ENCODE peak calls at places on chromosomes 16 and 17, in six cellular contexts. S, V, C, A, G and F are unnamed samples.

GRCh38 chr16:31696968-31697743 is 169.5 kb downstream of the AHSP start:
- DNase-seq in S (peak; percentile 41), V (peak; percentile 73), C (no peak), A (peak; percentile 43), G (peak; percentile 64), F (no peak)

GRCh38 chr16:53198933-53199332 is 144.1 kb downstream of the CHD9 start:
- DNase-seq in S (no peak), V (no peak), C (no peak), A (no peak), G (no peak), F (no peak)

GRCh38 chr17:10837987-10838386 is at the start of gene PIRT:
- DNase-seq in S (no peak), V (no peak), C (no peak), A (no peak), G (no peak), F (no peak)

GRCh38 chr16:53756329-53756996 is 52.5 kb downstream of the FTO start:
- DNase-seq in S (no peak), V (no peak), C (no peak), A (no peak), G (peak; percentile 87), F (no peak)

GRCh38 chr17:8120520-8121443 is 2.5 kb upstream of the ALOXE3 start:
- DNase-seq in S (no peak), V (peak; percentile 90), C (peak; percentile 78), A (peak; percentile 88), G (no peak), F (no peak)

GRCh38 chr17:57496382-57496781 is 240.1 kb downstream of the MSI2 start:
- DNase-seq in S (no peak), V (no peak), C (no peak), A (no peak), G (no peak), F (no peak)

GRCh38 chr17:14201595-14201994 is 35.1 kb downstream of the CDRT15 start:
- DNase-seq in S (no peak), V (peak; percentile 24), C (no peak), A (no peak), G (no peak), F (peak; percentile 10)

GRCh38 chr17:35155246-35155645 is 7.6 kb downstream of the UNC45B start:
- DNase-seq in S (no peak), V (no peak), C (no peak), A (no peak), G (no peak), F (no peak)

GRCh38 chr16:88541109-88541508 is 29.1 kb upstream of the ZC3H18 start:
- DNase-seq in S (no peak), V (peak; percentile 0), C (no peak), A (no peak), G (no peak), F (no peak)

DNA sequence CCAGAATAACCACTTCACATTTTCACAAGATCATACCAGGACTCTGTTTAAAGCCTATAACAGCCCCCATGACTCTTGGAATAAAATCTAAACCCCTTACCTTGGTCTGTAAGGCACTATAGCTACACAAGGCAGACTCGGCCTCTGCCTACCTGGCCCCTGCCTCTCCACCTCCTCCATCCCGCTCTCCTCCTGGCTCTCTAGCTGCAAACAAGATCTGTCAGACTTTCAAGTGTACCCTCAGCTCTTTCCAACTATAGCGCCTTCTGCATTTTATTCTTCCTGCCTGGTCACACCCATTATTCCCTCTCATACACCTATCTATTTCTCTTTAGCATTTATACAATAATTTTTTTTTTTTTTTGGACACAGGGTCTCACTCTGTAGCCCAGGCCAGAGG is 8.2 kb downstream of the USP31 start:
- DNase-seq in S (no peak), V (no peak), C (no peak), A (no peak), G (no peak), F (no peak)
- H3K27ac ChIP-seq in S (no peak overlapping the region), V (no peak overlapping the region), C (no peak overlapping the region), A (no peak overlapping the region), G (peak overlapping the region; percentile 81), F (no peak overlapping the region)

GRCh38 chr17:49067163-49067562 is 65.4 kb upstream of the B4GALNT2 start:
- DNase-seq in S (no peak), V (peak; percentile 66), C (no peak), A (no peak), G (peak; percentile 49), F (no peak)
- H3K4me3 ChIP-seq in S (no peak overlapping the region), V (no peak overlapping the region), C (no peak overlapping the region), A (no peak overlapping the region), G (peak overlapping the region; percentile 61), F (no peak overlapping the region)

DNA sequence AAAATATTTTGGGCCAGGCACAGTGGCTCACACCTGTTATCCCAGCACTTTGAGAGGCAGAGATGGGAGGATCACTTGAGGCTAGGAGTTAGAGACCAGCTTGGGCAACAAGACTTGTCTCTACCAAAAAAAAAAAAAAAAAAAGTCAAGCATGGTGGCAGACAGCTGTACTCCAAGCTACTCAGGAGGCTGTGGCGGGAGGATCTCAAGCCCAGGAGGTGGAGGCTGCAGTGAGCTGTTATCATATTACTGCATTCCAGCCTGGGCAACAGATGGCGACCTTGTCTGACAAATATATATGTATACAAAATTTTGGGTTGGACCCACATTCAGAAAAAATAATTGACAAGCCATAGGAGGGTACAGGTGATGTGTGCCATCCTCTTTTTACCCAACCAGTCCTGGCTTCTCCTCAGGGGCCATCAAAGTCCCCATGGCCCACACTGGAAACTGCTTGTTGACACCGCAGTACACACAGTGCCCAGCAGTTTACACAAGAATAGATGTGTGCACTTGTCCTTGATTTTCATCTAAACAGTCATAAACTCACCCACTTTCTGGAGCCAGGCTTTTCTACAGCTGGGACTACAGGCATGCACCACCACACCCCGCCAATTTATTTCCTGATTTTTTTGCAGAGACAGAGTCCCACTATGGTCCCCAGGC is 1.7 kb downstream of the CES2 start:
- DNase-seq in S (no peak), V (no peak), C (no peak), A (no peak), G (no peak), F (no peak)
- TF ChIP-seq REST in S (no peak), V (no peak), C (no peak), A (no peak), G (no peak), F (no peak)

DNA sequence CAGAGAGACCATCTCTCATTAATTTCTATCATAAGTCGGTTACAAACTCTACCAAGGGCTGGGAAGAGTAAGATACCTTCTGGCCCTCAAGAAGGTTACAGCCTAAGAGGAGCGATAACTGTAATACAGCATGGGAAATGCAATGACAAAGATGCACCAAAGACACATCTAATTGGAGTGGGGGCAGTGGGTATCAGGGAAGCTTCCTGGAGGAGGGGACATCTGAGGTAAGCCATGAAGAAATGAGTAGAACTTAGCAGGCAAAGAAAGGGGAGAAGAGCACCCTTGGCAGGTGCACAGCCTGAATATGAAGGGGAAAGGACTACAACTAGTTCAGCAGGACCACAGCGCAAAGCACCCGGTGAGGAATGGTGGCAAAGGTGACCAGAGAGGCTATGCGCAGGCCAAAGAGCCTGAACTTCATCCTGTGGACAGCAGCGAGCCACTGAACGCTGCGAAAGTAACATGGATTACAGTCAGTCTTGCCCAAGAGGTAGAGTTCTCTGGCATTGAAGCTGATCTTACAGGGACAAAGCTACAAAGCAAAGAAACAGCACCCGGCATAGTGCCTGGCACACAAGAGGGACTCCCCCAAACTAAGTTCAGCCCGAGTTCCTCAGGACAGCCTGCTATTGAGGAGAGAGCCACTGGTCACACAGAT is 2.8 kb downstream of the TBC1D10B start:
- DNase-seq in S (no peak), V (no peak), C (no peak), A (no peak), G (no peak), F (no peak)
- H3K27ac ChIP-seq in S (peak overlapping the region; percentile 75), V (no peak overlapping the region), C (no peak overlapping the region), A (no peak overlapping the region), G (no peak overlapping the region), F (peak overlapping the region; percentile 63)

GRCh38 chr16:48824271-48824670 is 214.3 kb upstream of the N4BP1 start:
- DNase-seq in S (no peak), V (no peak), C (no peak), A (no peak), G (no peak), F (no peak)
- H3K4me3 ChIP-seq in S (no peak overlapping the region), V (no peak overlapping the region), C (no peak overlapping the region), A (no peak overlapping the region), G (no peak overlapping the region), F (no peak overlapping the region)

DNA sequence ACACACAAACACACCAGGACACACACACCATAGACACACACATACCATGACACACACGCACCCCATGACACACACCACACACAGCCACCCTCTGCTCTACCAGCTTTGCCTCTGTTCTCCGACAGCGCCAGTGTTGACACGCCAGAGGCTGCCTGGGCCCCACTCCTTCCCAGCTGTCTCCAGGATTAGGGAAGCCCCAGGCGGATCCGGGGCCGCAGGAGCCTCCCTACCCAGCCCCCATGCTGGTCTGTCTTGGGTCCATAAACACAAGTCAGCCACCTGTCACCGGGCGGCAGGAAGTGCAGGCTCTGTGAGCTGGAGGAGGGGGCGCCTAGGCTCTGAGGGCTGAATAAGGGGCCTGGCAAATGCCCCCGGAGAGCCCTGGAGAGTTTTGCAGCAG is 10.5 kb downstream of the TBC1D16 start:
- DNase-seq in S (no peak), V (peak; percentile 63), C (no peak), A (no peak), G (no peak), F (no peak)
- TF ChIP-seq REST in S (no peak), V (no peak), C (no peak), A (no peak), G (no peak), F (no peak)

GRCh38 chr17:46044286-46044928 is 45.4 kb downstream of the STH start:
- DNase-seq in S (peak; percentile 42), V (peak; percentile 96), C (peak; percentile 81), A (peak; percentile 75), G (peak; percentile 83), F (peak; percentile 80)
- H3K27ac ChIP-seq in S (no peak overlapping the region), V (peak overlapping the region; percentile 55), C (peak overlapping the region; percentile 45), A (no peak overlapping the region), G (no peak overlapping the region), F (no peak overlapping the region)

GRCh38 chr16:50653056-50653455 is 28.1 kb downstream of the SNX20 start:
- DNase-seq in S (no peak), V (no peak), C (no peak), A (no peak), G (no peak), F (no peak)
- H3K4me3 ChIP-seq in S (no peak overlapping the region), V (no peak overlapping the region), C (no peak overlapping the region), A (no peak overlapping the region), G (no peak overlapping the region), F (no peak overlapping the region)